ENCODE peak calls at places on chromosomes 4 and X, in nine cellular contexts. X is mesenchymal stem cell, T is GM23338, U is tibial artery, Y is BE2C, H is adipocyte, B is Karpas-422, O is colonic mucosa, A is psoas muscle. I is an unnamed sample. For H3K4me1 and H3K27me3, the result is how much of the 10 kb centered on the place peaks cover.

GRCh38 chr4:2977116-2978097 is 14.0 kb downstream of the GRK4 start:
- DNase-seq in X (peak), T (no peak), U (no peak), Y (peak), H (peak), B (no peak), O (no peak), A (no peak), I (no peak)

GRCh38 chrX:24207826-24208225 is 58.3 kb downstream of the ZFX start:
- DNase-seq in X (no peak), T (no peak), U (no peak), Y (no peak), H (peak), B (no peak), O (no peak), A (no peak), I (no peak)

GRCh38 chr4:53656421-53656981 is 65.2 kb upstream of the LNX1 start:
- DNase-seq in X (peak), T (no peak), U (peak), Y (no peak), H (peak), B (no peak), O (no peak), A (no peak), I (no peak)

GRCh38 chrX:134244043-134244442 is 7.1 kb downstream of the CCDC160 start:
- DNase-seq in X (peak), T (no peak), U (no peak), Y (no peak), H (peak), B (no peak), O (no peak), A (no peak), I (no peak)

GRCh38 chr4:145546556-145546955 is 64.9 kb downstream of the SMAD1 start:
- DNase-seq in X (peak), T (no peak), U (no peak), Y (no peak), H (peak), B (no peak), O (no peak), A (no peak), I (no peak)

GRCh38 chrX:128975716-128976115 is 547.6 kb downstream of the SMARCA1 start:
- DNase-seq in X (peak), T (peak), U (no peak), Y (peak), H (peak), B (peak), O (peak), A (no peak), I (peak)

GRCh38 chr4:128444544-128445302 is 157.1 kb upstream of the PGRMC2 start:
- DNase-seq in X (no peak), T (no peak), U (no peak), Y (no peak), H (no peak), B (no peak), O (no peak), A (no peak), I (no peak)

GRCh38 chr4:155688211-155688610 is 21.6 kb downstream of the GUCY1A1 start:
- DNase-seq in X (no peak), T (no peak), U (no peak), Y (no peak), H (no peak), B (no peak), O (no peak), A (no peak), I (no peak)

GRCh38 chrX:152061083-152061482 is 77.3 kb downstream of the MAGEA10 start:
- DNase-seq in X (no peak), T (no peak), U (no peak), Y (no peak), H (no peak), B (no peak), O (no peak), A (no peak), I (no peak)

GRCh38 chrX:150051096-150051495 is 112.8 kb upstream of the EOLA2 start:
- DNase-seq in X (no peak), T (no peak), U (no peak), Y (no peak), H (no peak), B (no peak), O (no peak), A (no peak), I (no peak)

GRCh38 chr4:150056569-150056968 is 21.7 kb upstream of the DCLK2 start:
- DNase-seq in X (peak), T (no peak), U (no peak), Y (no peak), H (peak), B (no peak), O (no peak), A (no peak), I (no peak)

GRCh38 chrX:31355206-31355955 is 283.5 kb upstream of the FTHL17 start:
- DNase-seq in X (peak), T (no peak), U (no peak), Y (no peak), H (no peak), B (no peak), O (no peak), A (no peak), I (no peak)

GRCh38 chr4:165201806-165202205 is 5.6 kb upstream of the KLHL2 start:
- DNase-seq in X (no peak), T (no peak), U (no peak), Y (no peak), H (peak), B (no peak), O (no peak), A (no peak), I (no peak)

GRCh38 chr4:150243932-150244331 is 165.7 kb downstream of the DCLK2 start:
- DNase-seq in X (no peak), T (no peak), U (no peak), Y (no peak), H (no peak), B (no peak), O (no peak), A (no peak), I (no peak)

GRCh38 chrX:109856974-109857373 is 123.9 kb upstream of the ACSL4 start:
- DNase-seq in X (no peak), T (peak), U (no peak), Y (no peak), H (peak), B (peak), O (no peak), A (no peak), I (peak)

GRCh38 chr4:101527186-101527585 is 179.9 kb upstream of the PPP3CA start:
- DNase-seq in X (no peak), T (no peak), U (no peak), Y (no peak), H (no peak), B (no peak), O (no peak), A (no peak), I (no peak)

GRCh38 chrX:134174859-134175258 is 62.1 kb upstream of the CCDC160 start:
- DNase-seq in X (no peak), T (peak), U (no peak), Y (no peak), H (no peak), B (no peak), O (no peak), A (no peak), I (no peak)

GRCh38 chrX:134180566-134180965 is 56.4 kb upstream of the CCDC160 start:
- DNase-seq in X (no peak), T (no peak), U (no peak), Y (no peak), H (no peak), B (no peak), O (no peak), A (no peak), I (no peak)

GRCh38 chr4:147828361-147828760 is 96.5 kb downstream of the ARHGAP10 start:
- DNase-seq in X (peak), T (no peak), U (no peak), Y (no peak), H (peak), B (no peak), O (no peak), A (no peak), I (no peak)

GRCh38 chr4:108301583-108302256 is 133.0 kb upstream of the LEF1 start:
- DNase-seq in X (no peak), T (no peak), U (no peak), Y (no peak), H (no peak), B (no peak), O (no peak), A (no peak), I (no peak)

GRCh38 chrX:134172588-134173259 is 64.3 kb upstream of the CCDC160 start:
- DNase-seq in X (peak), T (no peak), U (no peak), Y (no peak), H (peak), B (no peak), O (no peak), A (peak), I (peak)

GRCh38 chr4:155510771-155511170 is 134.0 kb upstream of the MAP9 start:
- DNase-seq in X (no peak), T (no peak), U (no peak), Y (no peak), H (no peak), B (no peak), O (no peak), A (no peak), I (no peak)

DNA sequence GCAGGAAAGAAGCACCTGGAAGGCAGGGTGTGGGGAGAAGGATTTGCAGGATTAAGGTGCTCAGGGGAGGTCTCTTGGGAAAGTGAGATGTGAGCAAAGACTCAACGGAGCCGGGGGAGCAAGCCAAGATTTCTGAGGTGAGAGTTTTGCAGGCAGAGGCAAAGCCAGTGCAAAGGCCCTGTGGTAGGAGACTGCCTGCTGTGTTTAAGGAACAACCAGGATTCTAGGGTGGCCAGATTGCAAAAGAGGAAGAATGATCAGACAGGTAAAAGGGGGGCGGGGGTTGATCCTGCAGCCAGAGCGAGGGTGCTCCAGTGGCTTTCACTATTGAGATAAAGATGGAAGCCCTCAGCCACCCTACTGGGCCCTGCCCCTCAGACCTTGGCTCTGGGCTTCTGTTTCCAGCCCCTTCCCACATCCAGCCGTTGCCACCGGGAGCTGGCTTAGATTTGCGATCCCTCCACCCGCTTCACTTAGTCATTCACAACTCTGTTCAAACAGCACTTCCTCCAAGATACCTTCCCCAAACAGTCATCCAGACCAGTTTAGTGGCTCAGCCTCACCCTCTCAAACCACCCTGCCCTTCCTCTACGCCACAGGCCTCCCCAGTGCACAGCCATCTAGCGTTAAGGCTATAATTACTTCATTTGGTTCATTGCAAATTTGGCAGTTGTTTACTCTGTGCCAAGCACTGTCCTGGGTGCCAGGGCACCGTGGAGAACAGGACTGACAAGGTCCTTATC is 23.3 kb upstream of the BCOR start:
- DNase-seq in X (no peak), T (no peak), U (no peak), Y (no peak), H (no peak), B (no peak), O (no peak), A (no peak), I (no peak)
- H3K4me1 ChIP-seq in X (under half), T (under half), U (under half), Y (under half), H (under half), B (under half), O (under half), A (under half), I (under half)

GRCh38 chr4:612052-612748 is 13.2 kb upstream of the PDE6B start:
- DNase-seq in X (no peak), T (no peak), U (no peak), Y (no peak), H (no peak), B (no peak), O (no peak), A (no peak), I (no peak)
- H3K27me3 ChIP-seq in X (under half), T (under half), U (under half), Y (under half), H (under half), B (under half), O (under half), A (under half), I (under half)

DNA sequence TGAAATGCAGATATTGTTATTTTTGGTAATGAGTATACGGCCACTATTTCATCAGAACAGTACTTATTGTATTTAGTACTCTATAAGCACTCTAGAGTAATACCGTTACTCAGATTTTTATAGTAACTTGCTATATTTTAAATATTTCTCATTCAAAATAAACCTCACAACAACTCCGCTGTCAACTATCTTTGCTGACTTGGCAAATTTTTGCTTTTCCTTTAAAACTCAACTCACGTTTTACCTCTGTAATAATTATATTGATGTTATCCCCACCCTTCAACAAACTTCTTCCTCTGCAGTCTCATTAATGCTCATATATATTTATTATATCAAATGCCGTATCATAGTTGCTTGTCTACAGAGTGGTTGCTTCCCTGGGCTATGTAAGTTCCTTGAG is 9.0 kb downstream of the JCHAIN start:
- DNase-seq in X (no peak), T (no peak), U (no peak), Y (no peak), H (no peak), B (no peak), O (no peak), A (no peak), I (no peak)
- H3K4me1 ChIP-seq in X (under half), T (under half), U (under half), Y (under half), H (under half), B (under half), O (under half), A (under half), I (under half)

GRCh38 chr4:13498464-13498863 is 14.3 kb upstream of the RAB28 start:
- DNase-seq in X (no peak), T (no peak), U (no peak), Y (no peak), H (no peak), B (peak), O (no peak), A (no peak), I (no peak)
- H3K27me3 ChIP-seq in X (under half), T (under half), U (under half), Y (under half), H (under half), B (under half), O (under half), A (under half), I (under half)

GRCh38 chr4:188307591-188307990 is 168.3 kb downstream of the TRIML1 start:
- DNase-seq in X (no peak), T (no peak), U (no peak), Y (no peak), H (no peak), B (no peak), O (no peak), A (no peak), I (no peak)
- H3K4me1 ChIP-seq in X (under half), T (under half), U (under half), Y (under half), H (under half), B (under half), O (under half), A (under half), I (under half)

DNA sequence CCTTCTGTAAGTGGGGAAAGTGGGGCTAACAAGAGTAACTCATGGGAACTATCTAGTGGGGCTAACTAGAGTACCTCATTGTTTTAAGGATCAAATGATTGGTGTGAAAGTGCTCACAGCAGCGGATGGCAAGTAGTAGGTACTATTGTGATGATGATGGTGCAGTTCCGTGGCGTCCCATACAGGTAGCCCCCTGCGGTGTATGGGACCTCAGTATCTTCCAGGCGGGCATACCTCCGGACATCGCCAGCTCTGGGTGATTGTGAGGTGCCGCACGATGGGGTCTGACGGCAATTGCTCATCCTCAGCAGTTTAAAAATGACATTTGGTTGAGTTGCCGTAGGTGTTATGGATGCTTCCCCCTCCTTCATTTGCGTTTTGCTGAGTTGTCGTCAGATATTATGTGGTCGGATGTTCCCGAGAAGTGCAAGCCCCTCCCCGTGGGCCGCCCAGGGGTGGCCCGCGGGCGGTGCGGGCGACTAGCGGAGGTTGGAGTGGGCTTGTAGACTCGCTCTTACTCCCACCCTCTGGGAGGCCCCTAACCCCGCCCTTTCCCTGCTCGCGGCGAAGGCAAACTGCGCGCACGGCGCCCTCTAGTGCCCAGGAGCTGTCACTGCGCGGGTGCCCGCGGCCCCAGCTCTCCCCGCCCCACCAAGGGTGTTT is 18.3 kb upstream of the GPR101 start:
- DNase-seq in X (peak), T (peak), U (no peak), Y (peak), H (peak), B (peak), O (peak), A (peak), I (peak)
- H3K27me3 ChIP-seq in X (half or more), T (under half), U (under half), Y (under half), H (half or more), B (under half), O (under half), A (under half), I (under half)

GRCh38 chr4:121792966-121793365 is 8.2 kb upstream of the EXOSC9 start:
- DNase-seq in X (no peak), T (no peak), U (no peak), Y (no peak), H (no peak), B (no peak), O (no peak), A (no peak), I (no peak)
- H3K4me1 ChIP-seq in X (under half), T (under half), U (under half), Y (under half), H (under half), B (under half), O (under half), A (under half), I (under half)

GRCh38 chr4:185143596-185143969 is 517 bp downstream of the SLC25A4 start:
- DNase-seq in X (peak), T (no peak), U (peak), Y (peak), H (peak), B (peak), O (peak), A (peak), I (peak)
- H3K27me3 ChIP-seq in X (under half), T (under half), U (under half), Y (under half), H (under half), B (under half), O (under half), A (under half), I (under half)

GRCh38 chr4:57048590-57049304 is 61.4 kb downstream of the IGFBP7 start:
- DNase-seq in X (peak), T (no peak), U (no peak), Y (no peak), H (no peak), B (no peak), O (no peak), A (no peak), I (no peak)
- H3K4me1 ChIP-seq in X (under half), T (under half), U (under half), Y (under half), H (under half), B (under half), O (under half), A (under half), I (under half)